ENCODE peak calls at places on chromosomes 3 and 15, in ten cellular contexts. Q, T, W, V, F, H, N, Y, L and M are unnamed samples.
A peak's percentile ranks its signal among the peaks of the same experiment; 100 is the strongest.

GRCh38 chr3:192611411-192611810 is 115.9 kb downstream of the FGF12 start:
- DNase-seq in Q (no peak), T (no peak), W (no peak), V (no peak), F (no peak), H (no peak), N (no peak), Y (no peak), L (no peak), M (no peak)

GRCh38 chr3:103829723-103830326 is 1395.0 kb downstream of the ZPLD1 start:
- DNase-seq in Q (no peak), T (no peak), W (no peak), V (no peak), F (no peak), H (no peak), N (no peak), Y (no peak), L (no peak), M (no peak)

GRCh38 chr3:186418601-186419238 is 56.7 kb upstream of the DGKG start:
- DNase-seq in Q (no peak), T (no peak), W (no peak), V (no peak), F (no peak), H (no peak), N (no peak), Y (no peak), L (peak; percentile 5), M (no peak)

GRCh38 chr3:152328841-152329240 is 60.1 kb downstream of the MBNL1 start:
- DNase-seq in Q (no peak), T (peak; percentile 70), W (no peak), V (peak; percentile 42), F (no peak), H (no peak), N (no peak), Y (no peak), L (peak; percentile 45), M (no peak)

GRCh38 chr3:45078910-45079522 is 52.9 kb downstream of the CLEC3B start:
- DNase-seq in Q (no peak), T (peak; percentile 59), W (no peak), V (no peak), F (no peak), H (no peak), N (no peak), Y (no peak), L (no peak), M (no peak)

GRCh38 chr3:70840106-70840870 is 527.9 kb upstream of the MDFIC2 start:
- DNase-seq in Q (no peak), T (no peak), W (no peak), V (no peak), F (no peak), H (no peak), N (no peak), Y (peak; percentile 17), L (no peak), M (no peak)

GRCh38 chr3:45212095-45212468 is 14.0 kb downstream of the TMEM158 start:
- DNase-seq in Q (no peak), T (no peak), W (no peak), V (no peak), F (no peak), H (no peak), N (no peak), Y (no peak), L (no peak), M (no peak)

GRCh38 chr3:54801977-54802376 is 125.9 kb downstream of the LRTM1 start:
- DNase-seq in Q (no peak), T (no peak), W (no peak), V (no peak), F (no peak), H (no peak), N (no peak), Y (no peak), L (no peak), M (no peak)

GRCh38 chr3:46429250-46429649 is 22.2 kb downstream of the CCRL2 start:
- DNase-seq in Q (no peak), T (no peak), W (no peak), V (no peak), F (no peak), H (peak; percentile 31), N (no peak), Y (no peak), L (no peak), M (no peak)

GRCh38 chr3:145637105-145637504 is 523.9 kb downstream of the PLOD2 start:
- DNase-seq in Q (no peak), T (no peak), W (no peak), V (no peak), F (no peak), H (no peak), N (no peak), Y (no peak), L (no peak), M (no peak)

GRCh38 chr3:173045770-173046382 is 95.2 kb downstream of the SPATA16 start:
- DNase-seq in Q (no peak), T (no peak), W (no peak), V (no peak), F (no peak), H (no peak), N (no peak), Y (no peak), L (no peak), M (no peak)

GRCh38 chr3:49747792-49748480 is 24.2 kb upstream of the GMPPB start:
- DNase-seq in Q (no peak), T (no peak), W (no peak), V (no peak), F (no peak), H (no peak), N (no peak), Y (no peak), L (peak; percentile 87), M (no peak)

GRCh38 chr3:49666592-49666991 is 7.6 kb upstream of the APEH start:
- DNase-seq in Q (no peak), T (no peak), W (no peak), V (no peak), F (no peak), H (no peak), N (no peak), Y (no peak), L (no peak), M (no peak)

GRCh38 chr15:93485922-93486327 is 396.9 kb upstream of the RGMA start:
- DNase-seq in Q (no peak), T (no peak), W (no peak), V (no peak), F (no peak), H (peak; percentile 20), N (no peak), Y (no peak), L (no peak), M (no peak)

GRCh38 chr3:52865994-52866393 is 31.2 kb upstream of the MUSTN1 start:
- DNase-seq in Q (no peak), T (no peak), W (no peak), V (no peak), F (no peak), H (no peak), N (no peak), Y (no peak), L (no peak), M (no peak)

GRCh38 chr3:146280859-146281258 is 30.0 kb upstream of the PLSCR4 start:
- DNase-seq in Q (no peak), T (no peak), W (no peak), V (no peak), F (no peak), H (no peak), N (no peak), Y (no peak), L (no peak), M (no peak)

GRCh38 chr3:184227481-184227935 is 1.9 kb upstream of the VWA5B2 start:
- DNase-seq in Q (no peak), T (no peak), W (no peak), V (no peak), F (peak; percentile 32), H (peak; percentile 44), N (no peak), Y (peak; percentile 52), L (no peak), M (peak; percentile 82)

GRCh38 chr3:51146781-51147180 is 238.3 kb upstream of the MANF start:
- DNase-seq in Q (no peak), T (no peak), W (no peak), V (no peak), F (no peak), H (no peak), N (no peak), Y (no peak), L (no peak), M (no peak)